ENCODE peak calls at places on chromosomes 12 and 14, in six cellular contexts. M is endothelial cell of umbilical vein, P is A549, T is HepG2, A is GM12878, Y is K562. U is an unnamed sample.

GRCh38 chr12:68530965-68531364 is 79.7 kb upstream of the RAP1B start:
- DNase-seq in M (peak; percentile 89), P (no peak), T (no peak), A (no peak), Y (no peak), U (no peak)

GRCh38 chr12:27705263-27705662 is 5.4 kb upstream of the MRPS35 start:
- DNase-seq in M (no peak), P (no peak), T (peak; percentile 88), A (no peak), Y (no peak), U (peak; percentile 20)

GRCh38 chr12:94152292-94153083 is 4.1 kb downstream of the PLXNC1 start:
- DNase-seq in M (no peak), P (no peak), T (peak; percentile 61), A (no peak), Y (no peak), U (no peak)

GRCh38 chr12:110084314-110085015 is 36.1 kb upstream of the C12orf76 start:
- DNase-seq in M (no peak), P (no peak), T (no peak), A (no peak), Y (no peak), U (no peak)

GRCh38 chr12:58711968-58712367 is 208.3 kb downstream of the LRIG3 start:
- DNase-seq in M (no peak), P (no peak), T (no peak), A (no peak), Y (no peak), U (no peak)

GRCh38 chr14:67918838-67919237 is 99.3 kb downstream of the RAD51B start:
- DNase-seq in M (no peak), P (no peak), T (no peak), A (no peak), Y (no peak), U (no peak)

GRCh38 chr14:57657487-57657886 is 163.8 kb upstream of the CCDC198 start:
- DNase-seq in M (no peak), P (no peak), T (no peak), A (no peak), Y (no peak), U (no peak)

GRCh38 chr12:71795901-71796300 is 41.2 kb downstream of the RAB21 start:
- DNase-seq in M (peak; percentile 26), P (no peak), T (no peak), A (no peak), Y (no peak), U (no peak)

GRCh38 chr12:91741932-91742331 is 403.7 kb downstream of the BTG1 start:
- DNase-seq in M (no peak), P (no peak), T (no peak), A (no peak), Y (no peak), U (no peak)

GRCh38 chr12:64890873-64891468 is 66.5 kb downstream of the TBC1D30 start:
- DNase-seq in M (peak; percentile 67), P (peak; percentile 44), T (peak; percentile 61), A (no peak), Y (peak; percentile 49), U (peak; percentile 72)

GRCh38 chr12:49233842-49234526 is 30.9 kb upstream of the TUBA1C start:
- DNase-seq in M (no peak), P (no peak), T (no peak), A (peak; percentile 35), Y (peak; percentile 43), U (peak; percentile 99)

GRCh38 chr14:96635850-96636249 is 133.7 kb downstream of the PAPOLA start:
- DNase-seq in M (no peak), P (no peak), T (no peak), A (no peak), Y (no peak), U (no peak)

GRCh38 chr14:81137316-81137715 is 83.4 kb downstream of the GTF2A1 start:
- DNase-seq in M (no peak), P (peak; percentile 12), T (no peak), A (no peak), Y (no peak), U (no peak)

GRCh38 chr14:81400202-81400678 is at the start of gene STON2:
- DNase-seq in M (no peak), P (peak; percentile 16), T (no peak), A (no peak), Y (peak; percentile 34), U (peak; percentile 67)

GRCh38 chr12:70032076-70032475 is 207.0 kb downstream of the MYRFL start:
- DNase-seq in M (no peak), P (no peak), T (no peak), A (no peak), Y (no peak), U (no peak)

GRCh38 chr12:42468341-42468821 is 121.2 kb downstream of the PRICKLE1 start:
- DNase-seq in M (no peak), P (no peak), T (no peak), A (peak; percentile 45), Y (no peak), U (peak; percentile 46)

GRCh38 chr12:51421266-51421884 is 3.3 kb upstream of the SLC4A8 start:
- DNase-seq in M (peak; percentile 63), P (peak; percentile 60), T (peak; percentile 48), A (no peak), Y (peak; percentile 45), U (peak; percentile 71)

GRCh38 chr14:31752867-31753661 is 191.9 kb downstream of the NUBPL start:
- DNase-seq in M (no peak), P (no peak), T (no peak), A (peak; percentile 3), Y (no peak), U (no peak)

GRCh38 chr12:10320643-10321042 is 13.0 kb downstream of the KLRD1 start:
- DNase-seq in M (no peak), P (no peak), T (no peak), A (no peak), Y (no peak), U (no peak)

GRCh38 chr12:7113389-7113871 is 4.4 kb upstream of the C1RL start:
- DNase-seq in M (peak; percentile 43), P (peak; percentile 44), T (no peak), A (no peak), Y (peak; percentile 40), U (peak; percentile 63)

GRCh38 chr12:53047221-53048032 is 2.4 kb upstream of the TNS2 start:
- DNase-seq in M (peak; percentile 32), P (peak; percentile 67), T (peak; percentile 44), A (no peak), Y (peak; percentile 94), U (peak; percentile 66)

GRCh38 chr14:37150414-37150813 is 22.0 kb downstream of the SLC25A21 start:
- DNase-seq in M (peak; percentile 58), P (peak; percentile 44), T (peak; percentile 63), A (no peak), Y (no peak), U (peak; percentile 57)

GRCh38 chr12:116599285-116600122 is 40.3 kb downstream of the MAP1LC3B2 start:
- DNase-seq in M (peak; percentile 73), P (peak; percentile 83), T (peak; percentile 22), A (peak; percentile 7), Y (peak; percentile 89), U (peak; percentile 73)

GRCh38 chr14:95043732-95044462 is 113.4 kb downstream of the DICER1 start:
- DNase-seq in M (no peak), P (no peak), T (no peak), A (no peak), Y (no peak), U (no peak)

GRCh38 chr14:96852823-96853422 is 55.7 kb downstream of the VRK1 start:
- DNase-seq in M (peak; percentile 49), P (peak; percentile 6), T (peak; percentile 18), A (peak; percentile 4), Y (peak; percentile 25), U (peak; percentile 48)

GRCh38 chr14:59566725-59567124 is 9.9 kb downstream of the CCDC175 start:
- DNase-seq in M (no peak), P (no peak), T (no peak), A (no peak), Y (no peak), U (no peak)

GRCh38 chr12:123363743-123364531 is 710 bp downstream of the SBNO1 start:
- DNase-seq in M (peak; percentile 49), P (peak; percentile 65), T (peak; percentile 47), A (no peak), Y (peak; percentile 32), U (peak; percentile 71)

GRCh38 chr12:115470977-115471376 is 787.0 kb upstream of the TBX3 start:
- DNase-seq in M (no peak), P (no peak), T (no peak), A (no peak), Y (no peak), U (no peak)

GRCh38 chr12:53738834-53739284 is 11.6 kb upstream of the CALCOCO1 start:
- DNase-seq in M (no peak), P (no peak), T (no peak), A (no peak), Y (no peak), U (no peak)

DNA sequence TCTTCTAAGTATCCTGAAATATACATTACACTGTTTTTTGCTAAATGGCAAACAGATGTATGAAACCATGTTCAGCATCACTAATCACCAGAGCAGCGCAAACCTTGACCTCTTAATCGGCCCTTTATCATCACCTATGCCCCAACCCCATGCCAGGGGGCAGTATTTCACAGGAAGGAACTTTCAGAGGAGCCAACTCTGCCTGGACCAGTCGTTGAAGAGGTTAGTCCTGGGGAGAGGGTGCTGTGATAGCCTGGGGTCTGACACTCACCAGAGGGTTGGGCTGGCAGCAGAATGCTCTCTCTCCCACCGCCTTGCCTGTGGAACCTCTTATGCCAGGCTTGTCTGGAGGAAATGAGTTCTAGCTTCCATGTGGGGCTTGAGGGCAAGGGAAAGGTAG is 411.7 kb downstream of the TMEM117 start:
- DNase-seq in M (no peak), P (no peak), T (no peak), A (no peak), Y (no peak), U (peak; percentile 8)
- TF ChIP-seq MYC in M (no peak), P (no peak), T (no peak), A (no peak), Y (no peak), U (no peak)

GRCh38 chr14:87805315-87805723 is 187.7 kb downstream of the GALC start:
- DNase-seq in M (no peak), P (peak; percentile 16), T (peak; percentile 9), A (no peak), Y (peak; percentile 43), U (peak; percentile 47)
- TF ChIP-seq MAX in M (no peak), P (no peak), T (no peak), A (no peak), Y (no peak), U (no peak)

GRCh38 chr14:105909046-105909827 is 382.9 kb downstream of the TMEM121 start:
- DNase-seq in M (no peak), P (no peak), T (no peak), A (no peak), Y (no peak), U (no peak)

GRCh38 chr14:105908006-105908405 is 381.6 kb downstream of the TMEM121 start:
- DNase-seq in M (no peak), P (no peak), T (no peak), A (no peak), Y (no peak), U (no peak)

GRCh38 chr14:105907276-105907675 is 380.9 kb downstream of the TMEM121 start:
- DNase-seq in M (no peak), P (no peak), T (no peak), A (no peak), Y (no peak), U (no peak)

GRCh38 chr14:105910426-105910825 is 384.0 kb downstream of the TMEM121 start:
- DNase-seq in M (no peak), P (no peak), T (no peak), A (no peak), Y (no peak), U (no peak)

GRCh38 chr14:105908481-105908911 is 382.1 kb downstream of the TMEM121 start:
- DNase-seq in M (no peak), P (no peak), T (no peak), A (no peak), Y (no peak), U (peak; percentile 94)
- TF ChIP-seq CTCF in M (no peak), P (no peak), T (no peak), A (no peak), Y (no peak), U (no peak)

GRCh38 chr12:11823043-11823442 is 173.6 kb downstream of the ETV6 start:
- DNase-seq in M (no peak), P (no peak), T (no peak), A (no peak), Y (no peak), U (no peak)
- TF ChIP-seq MYC in M (no peak), P (no peak), T (no peak), A (no peak), Y (no peak), U (no peak)